ENCODE peak calls at places on chromosomes 16 and 17, in ten cellular contexts. X, P, G, W, A, K, D, R, C and F are unnamed samples.

GRCh38 chr16:88385831-88386815 is 3.4 kb downstream of the ZNF469 start:
- DNase-seq in X (no peak), P (no peak), G (no peak), W (no peak), A (no peak), K (no peak), D (peak; percentile 36), R (no peak), C (no peak), F (no peak)

GRCh38 chr17:75390982-75391381 is 14.5 kb downstream of the GRB2 start:
- DNase-seq in X (no peak), P (peak; percentile 14), G (no peak), W (no peak), A (peak; percentile 52), K (no peak), D (no peak), R (no peak), C (no peak), F (no peak)

GRCh38 chr17:55462234-55462633 is 40.6 kb upstream of the MMD start:
- DNase-seq in X (no peak), P (no peak), G (no peak), W (no peak), A (no peak), K (no peak), D (no peak), R (no peak), C (no peak), F (no peak)

GRCh38 chr16:373848-374615 is 3.7 kb upstream of the MRPL28 start:
- DNase-seq in X (no peak), P (no peak), G (no peak), W (no peak), A (no peak), K (no peak), D (no peak), R (no peak), C (no peak), F (no peak)

GRCh38 chr16:25256821-25257503 is 683 bp downstream of the ZKSCAN2 start:
- DNase-seq in X (no peak), P (peak; percentile 23), G (no peak), W (peak; percentile 31), A (peak; percentile 16), K (no peak), D (peak; percentile 47), R (peak; percentile 6), C (no peak), F (no peak)

GRCh38 chr16:83344014-83344413 is 463.8 kb upstream of the HSBP1 start:
- DNase-seq in X (no peak), P (peak; percentile 94), G (no peak), W (no peak), A (peak; percentile 84), K (no peak), D (no peak), R (no peak), C (no peak), F (no peak)

GRCh38 chr17:42097691-42098661 is at the start of gene ZNF385C:
- DNase-seq in X (no peak), P (no peak), G (peak; percentile 33), W (no peak), A (no peak), K (no peak), D (no peak), R (no peak), C (no peak), F (no peak)

GRCh38 chr17:27378482-27379200 is 77.6 kb upstream of the KSR1 start:
- DNase-seq in X (no peak), P (no peak), G (no peak), W (no peak), A (no peak), K (no peak), D (no peak), R (no peak), C (no peak), F (no peak)

GRCh38 chr17:75124041-75124818 is 7.3 kb downstream of the NT5C start:
- DNase-seq in X (peak; percentile 67), P (peak; percentile 78), G (peak; percentile 43), W (peak; percentile 99), A (peak; percentile 43), K (no peak), D (peak; percentile 78), R (peak; percentile 40), C (peak; percentile 42), F (no peak)

GRCh38 chr16:49914697-49915096 is 58.8 kb upstream of the ZNF423 start:
- DNase-seq in X (no peak), P (no peak), G (no peak), W (no peak), A (no peak), K (no peak), D (no peak), R (no peak), C (no peak), F (no peak)

GRCh38 chr16:49919327-49919726 is 63.4 kb upstream of the ZNF423 start:
- DNase-seq in X (no peak), P (no peak), G (no peak), W (no peak), A (no peak), K (no peak), D (no peak), R (no peak), C (no peak), F (no peak)

GRCh38 chr16:49921106-49921505 is 65.2 kb upstream of the ZNF423 start:
- DNase-seq in X (no peak), P (no peak), G (no peak), W (no peak), A (no peak), K (no peak), D (no peak), R (no peak), C (no peak), F (no peak)

GRCh38 chr16:49920397-49920796 is 64.5 kb upstream of the ZNF423 start:
- DNase-seq in X (no peak), P (no peak), G (no peak), W (no peak), A (no peak), K (no peak), D (no peak), R (no peak), C (no peak), F (no peak)

GRCh38 chr16:49918257-49918656 is 62.3 kb upstream of the ZNF423 start:
- DNase-seq in X (no peak), P (no peak), G (no peak), W (no peak), A (no peak), K (no peak), D (no peak), R (no peak), C (no peak), F (no peak)
- TF ChIP-seq CTCF in X (no peak), P (no peak), G (no peak), W (no peak), A (no peak), K (no peak), D (no peak), R (no peak), C (no peak), F (no peak)

GRCh38 chr17:28911411-28912045 is 8.6 kb upstream of the DHRS13 start:
- DNase-seq in X (no peak), P (no peak), G (no peak), W (no peak), A (no peak), K (no peak), D (no peak), R (no peak), C (no peak), F (no peak)

GRCh38 chr17:28912938-28913333 is 10.1 kb upstream of the DHRS13 start:
- DNase-seq in X (no peak), P (no peak), G (no peak), W (no peak), A (no peak), K (no peak), D (no peak), R (no peak), C (no peak), F (no peak)

GRCh38 chr17:28910534-28910933 is 7.7 kb upstream of the DHRS13 start:
- DNase-seq in X (no peak), P (no peak), G (no peak), W (no peak), A (no peak), K (no peak), D (no peak), R (no peak), C (no peak), F (no peak)

GRCh38 chr17:28908640-28909098 is 5.8 kb upstream of the DHRS13 start:
- DNase-seq in X (no peak), P (peak; percentile 75), G (no peak), W (no peak), A (peak; percentile 87), K (no peak), D (no peak), R (peak; percentile 61), C (peak; percentile 72), F (no peak)

GRCh38 chr17:28912281-28912937 is 9.5 kb upstream of the DHRS13 start:
- DNase-seq in X (no peak), P (no peak), G (no peak), W (no peak), A (no peak), K (no peak), D (peak; percentile 50), R (no peak), C (no peak), F (no peak)
- TF ChIP-seq CTCF in X (no peak), P (peak; percentile 32), G (no peak), W (peak; percentile 38), A (peak; percentile 24), K (no peak), D (peak; percentile 43), R (peak; percentile 25), C (peak; percentile 14), F (peak; percentile 30)

GRCh38 chr16:65126845-65127624 is 5.2 kb upstream of the CDH11 start:
- DNase-seq in X (no peak), P (no peak), G (no peak), W (no peak), A (no peak), K (no peak), D (no peak), R (no peak), C (no peak), F (no peak)
- TF ChIP-seq CTCF in X (no peak), P (peak; percentile 34), G (no peak), W (no peak), A (peak; percentile 43), K (no peak), D (peak; percentile 24), R (peak; percentile 38), C (peak; percentile 22), F (peak; percentile 71)

GRCh38 chr16:85170066-85171003 is 58.1 kb upstream of the CIBAR2 start:
- DNase-seq in X (no peak), P (no peak), G (no peak), W (no peak), A (no peak), K (no peak), D (peak; percentile 22), R (no peak), C (no peak), F (no peak)
- TF ChIP-seq CTCF in X (no peak), P (no peak), G (no peak), W (no peak), A (no peak), K (no peak), D (no peak), R (no peak), C (no peak), F (no peak)

GRCh38 chr17:688100-688989 is 26.3 kb downstream of the VPS53 start:
- DNase-seq in X (no peak), P (peak; percentile 59), G (no peak), W (no peak), A (peak; percentile 58), K (no peak), D (no peak), R (peak; percentile 17), C (no peak), F (no peak)
- TF ChIP-seq CTCF in X (no peak), P (peak; percentile 42), G (no peak), W (peak; percentile 21), A (peak; percentile 46), K (peak; percentile 8), D (peak; percentile 22), R (peak; percentile 55), C (peak; percentile 32), F (peak; percentile 63)